ENCODE peak calls at places on chromosomes 7 and 10, in four cellular contexts. H is activated CD8-positive, alpha-beta memory T cell treated with anti-CD3 and anti-CD28 coated beads for 24 hours; U is kidney tubule cell; E is CD8-positive, alpha-beta T cell. V is an unnamed sample.

GRCh38 chr7:43170571-43170970 is 58.1 kb downstream of the HECW1 start:
- DNase-seq in H (no peak), E (no peak), U (peak; percentile 89), V (no peak)

GRCh38 chr10:61993676-61994401 is 92.3 kb downstream of the ARID5B start:
- DNase-seq in E (no peak), U (no peak), H (no peak), V (peak; percentile 61)

GRCh38 chr7:26372738-26373137 is 81.1 kb downstream of the SNX10 start:
- DNase-seq in H (no peak), U (no peak), E (no peak), V (no peak)

GRCh38 chr7:13908667-13909382 is 80.6 kb downstream of the ETV1 start:
- DNase-seq in U (no peak), E (no peak), H (no peak), V (no peak)

GRCh38 chr10:650691-651615 is 38.5 kb downstream of the DIP2C start:
- DNase-seq in E (no peak), U (no peak), H (no peak), V (no peak)

GRCh38 chr10:48613015-48613414 is 8.1 kb upstream of the ARHGAP22 start:
- DNase-seq in U (peak; percentile 51), H (peak; percentile 9), E (no peak), V (no peak)

GRCh38 chr7:149016876-149017275 is 11.4 kb downstream of the PDIA4 start:
- DNase-seq in H (no peak), E (no peak), U (no peak), V (no peak)

GRCh38 chr10:132850896-132851295 is 64.9 kb upstream of the NKX6-2 start:
- DNase-seq in E (no peak), U (no peak), H (peak; percentile 49), V (no peak)

GRCh38 chr7:140698477-140698876 is 2.0 kb downstream of the NDUFB2 start:
- DNase-seq in U (peak; percentile 30), E (no peak), H (no peak), V (no peak)

GRCh38 chr10:99850041-99850766 is 67.8 kb downstream of the ABCC2 start:
- DNase-seq in H (no peak), E (no peak), U (no peak), V (no peak)

GRCh38 chr10:35378547-35379210 is 42.4 kb downstream of the CCNY start:
- DNase-seq in E (no peak), U (no peak), H (no peak), V (no peak)

GRCh38 chr10:131731780-131732630 is 168.8 kb upstream of the PPP2R2D start:
- DNase-seq in H (peak; percentile 32), U (no peak), E (no peak), V (no peak)

GRCh38 chr7:31099451-31100444 is 47.6 kb downstream of the ADCYAP1R1 start:
- DNase-seq in H (peak; percentile 38), E (no peak), U (no peak), V (no peak)

GRCh38 chr7:44080686-44081265 is 1.6 kb downstream of the POLM start:
- DNase-seq in H (no peak), U (no peak), E (no peak), V (no peak)

GRCh38 chr7:71509381-71509780 is 377.4 kb downstream of the GALNT17 start:
- DNase-seq in H (no peak), E (no peak), U (no peak), V (no peak)

GRCh38 chr10:26621889-26622681 is 75.4 kb upstream of the PDSS1 start:
- DNase-seq in E (no peak), U (peak; percentile 40), H (peak; percentile 69), V (peak; percentile 10)

GRCh38 chr7:101606176-101606923 is 22.7 kb downstream of the MYL10 start:
- DNase-seq in E (no peak), U (no peak), H (no peak), V (no peak)

GRCh38 chr7:55369427-55369826 is 4.3 kb downstream of the LANCL2 start:
- DNase-seq in U (peak; percentile 79), H (no peak), E (no peak), V (no peak)

GRCh38 chr7:651032-651728 is 75.3 kb upstream of the DNAAF5 start:
- DNase-seq in E (no peak), U (no peak), H (no peak), V (no peak)

GRCh38 chr10:24790599-24790998 is 66.9 kb upstream of the ARHGAP21 start:
- DNase-seq in U (no peak), E (no peak), H (no peak), V (no peak)

GRCh38 chr10:6114758-6115410 is 26.1 kb downstream of the RBM17 start:
- DNase-seq in H (no peak), U (peak; percentile 57), E (no peak), V (no peak)

GRCh38 chr10:7314068-7314646 is 96.7 kb downstream of the SFMBT2 start:
- DNase-seq in E (no peak), H (no peak), U (peak; percentile 12), V (no peak)

GRCh38 chr7:90244909-90245841 is at the start of gene CFAP69:
- DNase-seq in H (peak; percentile 96), E (peak; percentile 72), U (peak; percentile 88), V (peak; percentile 84)

GRCh38 chr7:119706608-119707007 is 566.4 kb upstream of the KCND2 start:
- DNase-seq in E (no peak), H (no peak), U (no peak), V (no peak)

GRCh38 chr7:41097501-41097900 is 605.4 kb downstream of the INHBA start:
- DNase-seq in U (peak; percentile 25), H (no peak), E (no peak), V (no peak)

GRCh38 chr7:129721139-129721538 is 109.6 kb downstream of the NRF1 start:
- DNase-seq in E (no peak), U (no peak), H (no peak), V (no peak)

GRCh38 chr10:34121974-34122282 is 693.2 kb downstream of the PARD3 start:
- DNase-seq in E (no peak), U (no peak), H (no peak), V (peak; percentile 4)

GRCh38 chr10:110600487-110601101 is 33.1 kb downstream of the SMC3 start:
- DNase-seq in H (no peak), E (no peak), U (peak; percentile 71), V (peak; percentile 33)

GRCh38 chr10:129601737-129602136 is 134.7 kb downstream of the MGMT start:
- DNase-seq in E (no peak), H (no peak), U (peak; percentile 62), V (no peak)

GRCh38 chr10:113880236-113880635 is 25.8 kb downstream of the NHLRC2 start:
- DNase-seq in H (no peak), E (no peak), U (peak; percentile 85), V (no peak)

GRCh38 chr7:128904381-128905197 is 5.9 kb downstream of the KCP start:
- DNase-seq in U (peak; percentile 61), H (no peak), E (no peak), V (no peak)

GRCh38 chr10:73892314-73893080 is 18.1 kb upstream of the CAMK2G start:
- DNase-seq in E (no peak), H (no peak), U (no peak), V (no peak)

GRCh38 chr10:91924212-91925021 is 847 bp downstream of the BTAF1 start:
- DNase-seq in U (peak; percentile 15), H (no peak), E (no peak), V (no peak)

V was measured in naive thymus-derived CD4-positive, alpha-beta T cell.